ENCODE peak calls at places on chromosomes 12 and 14, in six cellular contexts. T is NCI-H1092 treated with DMSO at 0.1 percent for 48 hours, D is cardiac fibroblast, A is NCI-H69, K is cardiac muscle cell, N is MCF 10A. J is an unnamed sample.

GRCh38 chr14:104563742-104564615 is 15.6 kb upstream of the C14orf180 start:
- DNase-seq in N (peak), A (peak), T (peak), D (peak), K (peak), J (no peak)

GRCh38 chr12:6552140-6552551 is 3.7 kb downstream of the IFFO1 start:
- DNase-seq in T (no peak), A (no peak), K (no peak), N (peak), D (peak), J (no peak)

GRCh38 chr14:104546021-104546491 is 33.5 kb upstream of the C14orf180 start:
- DNase-seq in T (peak), A (peak), K (no peak), D (no peak), N (no peak), J (no peak)

GRCh38 chr14:39847191-39847590 is 415.0 kb upstream of the FBXO33 start:
- DNase-seq in N (no peak), A (no peak), T (no peak), K (no peak), D (no peak), J (peak)

GRCh38 chr12:89345830-89346740 is 6.2 kb downstream of the DUSP6 start:
- DNase-seq in N (peak), K (peak), A (peak), T (peak), D (peak), J (no peak)

GRCh38 chr12:66678640-66679268 is at the start of gene GRIP1:
- DNase-seq in N (no peak), T (peak), K (no peak), D (no peak), A (peak), J (no peak)

GRCh38 chr14:77458249-77458950 is 507 bp downstream of the AHSA1 start:
- DNase-seq in T (peak), D (peak), N (peak), A (peak), K (peak), J (no peak)

GRCh38 chr14:65303902-65304222 is 108.7 kb upstream of the FUT8 start:
- DNase-seq in N (no peak), T (no peak), A (peak), K (no peak), D (no peak), J (no peak)

GRCh38 chr12:57089259-57090245 is 638 bp downstream of the NAB2 start:
- DNase-seq in N (peak), D (peak), K (peak), A (peak), T (no peak), J (no peak)

J was measured in kidney epithelial cell.